ENCODE peak calls at places on chromosome 22, in ten cellular contexts. One of them, this sample, is unnamed.

GRCh38 chr22:21873619-21874018 is 6.2 kb upstream of the MAPK1 start:
- DNase-seq in transverse colon: no peak
- DNase-seq in HepG2: no peak
- DNase-seq in BE2C: no peak
- DNase-seq in dorsolateral prefrontal cortex: no peak
- DNase-seq in heart right ventricle: no peak
- DNase-seq in H1: no peak
- DNase-seq in HFF-Myc: no peak
- DNase-seq in GM13976: no peak
- DNase-seq in RWPE2: no peak
- DNase-seq in this sample: no peak

GRCh38 chr22:28075260-28075981 is 156.4 kb upstream of the PITPNB start:
- DNase-seq in transverse colon: peak
- DNase-seq in HepG2: peak
- DNase-seq in BE2C: peak
- DNase-seq in dorsolateral prefrontal cortex: no peak
- DNase-seq in heart right ventricle: peak
- DNase-seq in H1: no peak
- DNase-seq in HFF-Myc: peak
- DNase-seq in GM13976: no peak
- DNase-seq in RWPE2: no peak
- DNase-seq in this sample: no peak

GRCh38 chr22:30044369-30044768 is 35.9 kb upstream of the HORMAD2 start:
- DNase-seq in transverse colon: peak
- DNase-seq in HepG2: peak
- DNase-seq in BE2C: peak
- DNase-seq in dorsolateral prefrontal cortex: no peak
- DNase-seq in heart right ventricle: no peak
- DNase-seq in H1: no peak
- DNase-seq in HFF-Myc: peak
- DNase-seq in GM13976: no peak
- DNase-seq in RWPE2: no peak
- DNase-seq in this sample: no peak

GRCh38 chr22:41369089-41369745 is 12.5 kb upstream of the TEF start:
- DNase-seq in transverse colon: no peak
- DNase-seq in HepG2: no peak
- DNase-seq in BE2C: no peak
- DNase-seq in dorsolateral prefrontal cortex: peak
- DNase-seq in heart right ventricle: no peak
- DNase-seq in H1: no peak
- DNase-seq in HFF-Myc: no peak
- DNase-seq in GM13976: no peak
- DNase-seq in RWPE2: no peak
- DNase-seq in this sample: no peak

GRCh38 chr22:29030016-29030617 is 31.5 kb downstream of the C22orf31 start:
- DNase-seq in transverse colon: no peak
- DNase-seq in HepG2: peak
- DNase-seq in BE2C: no peak
- DNase-seq in dorsolateral prefrontal cortex: no peak
- DNase-seq in heart right ventricle: no peak
- DNase-seq in H1: no peak
- DNase-seq in HFF-Myc: no peak
- DNase-seq in GM13976: no peak
- DNase-seq in RWPE2: no peak
- DNase-seq in this sample: no peak

GRCh38 chr22:49303781-49304461 is 523.8 kb downstream of the BRD1 start:
- DNase-seq in transverse colon: no peak
- DNase-seq in HepG2: no peak
- DNase-seq in BE2C: no peak
- DNase-seq in dorsolateral prefrontal cortex: peak
- DNase-seq in heart right ventricle: no peak
- DNase-seq in H1: no peak
- DNase-seq in HFF-Myc: no peak
- DNase-seq in GM13976: no peak
- DNase-seq in RWPE2: peak
- DNase-seq in this sample: no peak

GRCh38 chr22:49929553-49929979 is 11.1 kb downstream of the CRELD2 start:
- DNase-seq in transverse colon: peak
- DNase-seq in HepG2: no peak
- DNase-seq in BE2C: peak
- DNase-seq in dorsolateral prefrontal cortex: no peak
- DNase-seq in heart right ventricle: no peak
- DNase-seq in H1: no peak
- DNase-seq in HFF-Myc: no peak
- DNase-seq in GM13976: peak
- DNase-seq in RWPE2: no peak
- DNase-seq in this sample: peak

GRCh38 chr22:46619830-46620501 is at the start of gene GRAMD4:
- DNase-seq in transverse colon: no peak
- DNase-seq in HepG2: peak
- DNase-seq in BE2C: peak
- DNase-seq in dorsolateral prefrontal cortex: peak
- DNase-seq in heart right ventricle: peak
- DNase-seq in H1: no peak
- DNase-seq in HFF-Myc: no peak
- DNase-seq in GM13976: no peak
- DNase-seq in RWPE2: no peak
- DNase-seq in this sample: peak

GRCh38 chr22:19872779-19873137 is 18.1 kb upstream of the GNB1L start:
- DNase-seq in transverse colon: no peak
- DNase-seq in HepG2: no peak
- DNase-seq in BE2C: no peak
- DNase-seq in dorsolateral prefrontal cortex: no peak
- DNase-seq in heart right ventricle: no peak
- DNase-seq in H1: no peak
- DNase-seq in HFF-Myc: no peak
- DNase-seq in GM13976: no peak
- DNase-seq in RWPE2: peak
- DNase-seq in this sample: no peak

GRCh38 chr22:21651521-21652009 is 9.5 kb downstream of the SDF2L1 start:
- DNase-seq in transverse colon: no peak
- DNase-seq in HepG2: no peak
- DNase-seq in BE2C: no peak
- DNase-seq in dorsolateral prefrontal cortex: no peak
- DNase-seq in heart right ventricle: no peak
- DNase-seq in H1: no peak
- DNase-seq in HFF-Myc: no peak
- DNase-seq in GM13976: no peak
- DNase-seq in RWPE2: no peak
- DNase-seq in this sample: no peak

GRCh38 chr22:29795663-29796062 is 28.5 kb downstream of the UQCR10 start:
- DNase-seq in transverse colon: no peak
- DNase-seq in HepG2: no peak
- DNase-seq in BE2C: no peak
- DNase-seq in dorsolateral prefrontal cortex: no peak
- DNase-seq in heart right ventricle: no peak
- DNase-seq in H1: no peak
- DNase-seq in HFF-Myc: no peak
- DNase-seq in GM13976: no peak
- DNase-seq in RWPE2: no peak
- DNase-seq in this sample: no peak

GRCh38 chr22:23180893-23181762 is 819 bp downstream of the BCR start:
- DNase-seq in transverse colon: peak
- DNase-seq in HepG2: no peak
- DNase-seq in BE2C: no peak
- DNase-seq in dorsolateral prefrontal cortex: no peak
- DNase-seq in heart right ventricle: no peak
- DNase-seq in H1: no peak
- DNase-seq in HFF-Myc: no peak
- DNase-seq in GM13976: peak
- DNase-seq in RWPE2: no peak
- DNase-seq in this sample: no peak

GRCh38 chr22:50293441-50294318 is 13.8 kb downstream of the PLXNB2 start:
- DNase-seq in transverse colon: peak
- DNase-seq in HepG2: peak
- DNase-seq in BE2C: peak
- DNase-seq in dorsolateral prefrontal cortex: no peak
- DNase-seq in heart right ventricle: peak
- DNase-seq in H1: no peak
- DNase-seq in HFF-Myc: no peak
- DNase-seq in GM13976: no peak
- DNase-seq in RWPE2: no peak
- DNase-seq in this sample: no peak

DNA sequence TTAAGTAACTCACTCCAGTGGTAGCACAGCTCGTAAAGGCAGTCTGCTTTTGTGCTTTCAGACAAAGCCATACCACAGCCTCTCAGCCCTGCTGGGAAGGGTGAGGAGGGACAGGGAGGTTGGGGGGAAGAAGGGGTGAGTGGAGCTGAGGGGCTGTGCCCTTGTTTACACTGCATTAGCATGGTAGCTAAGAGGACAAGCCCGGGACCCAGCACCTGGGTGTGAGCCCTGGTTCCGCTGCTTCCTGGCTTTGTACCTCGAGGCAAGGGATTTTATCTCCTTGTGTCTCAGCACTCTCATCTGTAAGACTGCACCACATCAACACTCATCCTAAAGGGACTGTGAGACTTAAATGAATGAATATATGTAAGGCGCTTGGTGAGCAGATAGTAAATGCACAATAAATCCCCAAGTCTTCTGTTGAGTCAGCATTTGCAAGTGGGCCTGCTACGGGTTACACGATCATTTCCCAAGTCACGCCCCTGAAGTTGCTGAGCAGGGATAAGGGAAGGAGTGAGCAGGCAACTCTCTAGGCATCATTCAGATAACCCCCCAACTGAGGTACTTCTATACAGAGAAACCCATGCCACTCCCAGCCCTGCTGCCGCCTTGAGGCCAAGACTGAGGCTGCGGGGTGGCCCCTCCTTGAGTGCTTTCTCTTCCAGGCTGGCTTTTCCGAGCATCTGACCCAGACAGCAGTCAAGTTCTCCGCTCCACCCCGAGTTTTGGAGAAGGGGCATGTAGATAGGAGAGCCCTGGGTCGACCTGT is 7.5 kb downstream of the RASD2 start:
- DNase-seq in transverse colon: no peak
- DNase-seq in HepG2: no peak
- DNase-seq in BE2C: no peak
- DNase-seq in dorsolateral prefrontal cortex: no peak
- DNase-seq in heart right ventricle: no peak
- DNase-seq in H1: no peak
- DNase-seq in HFF-Myc: no peak
- DNase-seq in GM13976: no peak
- DNase-seq in RWPE2: no peak
- DNase-seq in this sample: no peak
- TF ChIP-seq CTCF in transverse colon: no peak
- TF ChIP-seq CTCF in HepG2: no peak
- TF ChIP-seq CTCF in BE2C: peak
- TF ChIP-seq CTCF in dorsolateral prefrontal cortex: no peak
- TF ChIP-seq CTCF in heart right ventricle: no peak
- TF ChIP-seq CTCF in H1: peak
- TF ChIP-seq CTCF in HFF-Myc: no peak
- TF ChIP-seq CTCF in GM13976: no peak
- TF ChIP-seq CTCF in RWPE2: peak
- TF ChIP-seq CTCF in this sample: no peak

DNA sequence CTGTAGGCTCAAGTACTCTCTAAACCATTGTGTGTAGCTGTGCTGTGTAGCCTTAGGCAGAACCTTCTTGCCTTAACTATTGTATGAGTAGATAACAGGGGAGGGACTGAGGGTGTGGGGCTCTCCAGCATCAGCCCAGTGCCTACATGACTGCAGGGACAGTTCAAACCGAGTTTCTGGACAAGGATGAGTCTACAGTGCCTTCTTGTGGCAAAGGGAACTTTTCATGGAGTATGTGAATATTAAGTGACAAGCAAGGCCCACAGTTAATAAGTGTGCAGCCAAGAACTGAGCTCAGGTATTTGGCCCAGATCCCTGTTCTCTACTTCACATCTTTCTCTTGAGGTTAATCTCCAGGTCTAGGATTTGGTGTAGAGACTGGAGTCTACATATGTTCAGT is 424.4 kb upstream of the LARGE1 start:
- DNase-seq in transverse colon: no peak
- DNase-seq in HepG2: no peak
- DNase-seq in BE2C: no peak
- DNase-seq in dorsolateral prefrontal cortex: no peak
- DNase-seq in heart right ventricle: no peak
- DNase-seq in H1: no peak
- DNase-seq in HFF-Myc: no peak
- DNase-seq in GM13976: no peak
- DNase-seq in RWPE2: no peak
- DNase-seq in this sample: no peak
- TF ChIP-seq CTCF in transverse colon: no peak
- TF ChIP-seq CTCF in HepG2: peak
- TF ChIP-seq CTCF in BE2C: no peak
- TF ChIP-seq CTCF in dorsolateral prefrontal cortex: no peak
- TF ChIP-seq CTCF in heart right ventricle: no peak
- TF ChIP-seq CTCF in H1: peak
- TF ChIP-seq CTCF in HFF-Myc: no peak
- TF ChIP-seq CTCF in GM13976: no peak
- TF ChIP-seq CTCF in RWPE2: no peak
- TF ChIP-seq CTCF in this sample: no peak

DNA sequence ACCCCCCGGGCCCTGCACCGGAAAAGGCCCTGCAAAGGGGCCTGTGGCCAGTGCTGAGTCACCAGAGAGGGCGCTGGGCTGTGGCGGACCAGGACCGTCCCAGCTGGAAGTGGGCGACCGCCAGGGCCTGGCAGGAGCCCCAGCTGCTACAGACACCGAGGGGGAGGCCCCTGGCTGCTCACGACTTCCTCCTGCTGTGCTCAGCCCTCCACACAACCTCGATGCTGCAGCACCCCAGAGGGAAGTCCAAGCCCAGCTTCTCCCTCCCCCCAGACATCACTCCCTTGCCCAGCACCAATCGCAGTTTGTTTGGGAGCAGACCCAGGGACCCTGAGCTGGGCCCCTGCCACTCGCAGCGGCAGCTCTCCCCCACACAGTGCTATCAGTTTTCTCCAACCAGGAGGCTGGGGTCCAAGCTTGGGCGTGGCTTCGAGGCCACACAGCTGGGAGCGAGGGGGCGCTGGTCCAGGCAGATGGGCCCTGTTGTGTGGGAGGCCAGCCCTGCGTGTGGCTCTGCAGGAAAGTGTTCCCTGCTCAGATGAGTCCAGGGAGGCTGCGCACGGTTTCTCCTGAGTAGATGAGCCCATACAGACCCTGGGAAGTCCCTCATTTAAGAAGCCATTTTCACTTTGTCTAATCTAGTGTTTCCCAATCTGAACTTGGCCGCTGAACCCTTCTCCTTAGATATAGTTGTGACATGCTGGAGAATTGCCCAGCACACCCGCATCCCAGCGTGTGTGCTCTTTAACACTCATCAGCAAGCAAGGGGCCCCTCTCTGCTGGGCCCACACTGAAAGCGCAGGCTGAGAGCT is 5.6 kb upstream of the SH3BP1 start:
- DNase-seq in transverse colon: peak
- DNase-seq in HepG2: peak
- DNase-seq in BE2C: peak
- DNase-seq in dorsolateral prefrontal cortex: peak
- DNase-seq in heart right ventricle: peak
- DNase-seq in H1: peak
- DNase-seq in HFF-Myc: peak
- DNase-seq in GM13976: peak
- DNase-seq in RWPE2: no peak
- DNase-seq in this sample: no peak
- TF ChIP-seq CTCF in transverse colon: no peak
- TF ChIP-seq CTCF in HepG2: peak
- TF ChIP-seq CTCF in BE2C: peak
- TF ChIP-seq CTCF in dorsolateral prefrontal cortex: peak
- TF ChIP-seq CTCF in heart right ventricle: no peak
- TF ChIP-seq CTCF in H1: peak
- TF ChIP-seq CTCF in HFF-Myc: peak
- TF ChIP-seq CTCF in GM13976: peak
- TF ChIP-seq CTCF in RWPE2: no peak
- TF ChIP-seq CTCF in this sample: no peak

GRCh38 chr22:36940676-36941075 is 27.2 kb downstream of the CSF2RB start:
- DNase-seq in transverse colon: peak
- DNase-seq in HepG2: no peak
- DNase-seq in BE2C: no peak
- DNase-seq in dorsolateral prefrontal cortex: no peak
- DNase-seq in heart right ventricle: no peak
- DNase-seq in H1: no peak
- DNase-seq in HFF-Myc: no peak
- DNase-seq in GM13976: peak
- DNase-seq in RWPE2: no peak
- DNase-seq in this sample: no peak
- TF ChIP-seq CTCF in transverse colon: no peak
- TF ChIP-seq CTCF in HepG2: no peak
- TF ChIP-seq CTCF in BE2C: no peak
- TF ChIP-seq CTCF in dorsolateral prefrontal cortex: no peak
- TF ChIP-seq CTCF in heart right ventricle: no peak
- TF ChIP-seq CTCF in H1: no peak
- TF ChIP-seq CTCF in HFF-Myc: no peak
- TF ChIP-seq CTCF in GM13976: no peak
- TF ChIP-seq CTCF in RWPE2: no peak
- TF ChIP-seq CTCF in this sample: no peak

This sample was measured in D721Med.